ENCODE peak calls at places on chromosome 14, in ten cellular contexts. One of them, this sample, is unnamed.

GRCh38 chr14:94174622-94175402 is 690 bp downstream of the PPP4R4 start:
- DNase-seq in left colon: no peak
- DNase-seq in body of pancreas: no peak
- DNase-seq in BE2C: peak; percentile 24
- DNase-seq in GM20000: no peak
- DNase-seq in islet precursor cell: peak; percentile 66
- DNase-seq in ovary: peak; percentile 72
- DNase-seq in HTR-8/SVneo: no peak
- DNase-seq in NCI-H1417: peak; percentile 71
- DNase-seq in stimulated activated CD8-positive, alpha-beta memory T cell treated with anti-CD3 and anti-CD28 coated beads, Interleukin-2, amount 100 ng/mL, for 1 hour: no peak
- DNase-seq in this sample: no peak

GRCh38 chr14:67221248-67221981 is 19.8 kb upstream of the PALS1 start:
- DNase-seq in left colon: peak; percentile 47
- DNase-seq in body of pancreas: no peak
- DNase-seq in BE2C: no peak
- DNase-seq in GM20000: no peak
- DNase-seq in islet precursor cell: no peak
- DNase-seq in ovary: no peak
- DNase-seq in HTR-8/SVneo: peak; percentile 97
- DNase-seq in NCI-H1417: no peak
- DNase-seq in stimulated activated CD8-positive, alpha-beta memory T cell treated with anti-CD3 and anti-CD28 coated beads, Interleukin-2, amount 100 ng/mL, for 1 hour: no peak
- DNase-seq in this sample: no peak

GRCh38 chr14:103115845-103116572 is 7.3 kb upstream of the TNFAIP2 start:
- DNase-seq in left colon: no peak
- DNase-seq in body of pancreas: no peak
- DNase-seq in BE2C: no peak
- DNase-seq in GM20000: no peak
- DNase-seq in islet precursor cell: no peak
- DNase-seq in ovary: no peak
- DNase-seq in HTR-8/SVneo: no peak
- DNase-seq in NCI-H1417: no peak
- DNase-seq in stimulated activated CD8-positive, alpha-beta memory T cell treated with anti-CD3 and anti-CD28 coated beads, Interleukin-2, amount 100 ng/mL, for 1 hour: no peak
- DNase-seq in this sample: no peak

GRCh38 chr14:93369393-93370266 is 22.6 kb downstream of the COX8C start:
- DNase-seq in left colon: no peak
- DNase-seq in body of pancreas: no peak
- DNase-seq in BE2C: no peak
- DNase-seq in GM20000: peak; percentile 39
- DNase-seq in islet precursor cell: no peak
- DNase-seq in ovary: no peak
- DNase-seq in HTR-8/SVneo: no peak
- DNase-seq in NCI-H1417: no peak
- DNase-seq in stimulated activated CD8-positive, alpha-beta memory T cell treated with anti-CD3 and anti-CD28 coated beads, Interleukin-2, amount 100 ng/mL, for 1 hour: no peak
- DNase-seq in this sample: no peak

GRCh38 chr14:29215853-29216252 is 449.3 kb downstream of the FOXG1 start:
- DNase-seq in left colon: no peak
- DNase-seq in body of pancreas: no peak
- DNase-seq in BE2C: no peak
- DNase-seq in GM20000: no peak
- DNase-seq in islet precursor cell: no peak
- DNase-seq in ovary: no peak
- DNase-seq in HTR-8/SVneo: no peak
- DNase-seq in NCI-H1417: peak; percentile 99
- DNase-seq in stimulated activated CD8-positive, alpha-beta memory T cell treated with anti-CD3 and anti-CD28 coated beads, Interleukin-2, amount 100 ng/mL, for 1 hour: no peak
- DNase-seq in this sample: no peak

GRCh38 chr14:61556455-61556854 is 138.9 kb upstream of the HIF1A start:
- DNase-seq in left colon: no peak
- DNase-seq in body of pancreas: no peak
- DNase-seq in BE2C: no peak
- DNase-seq in GM20000: no peak
- DNase-seq in islet precursor cell: no peak
- DNase-seq in ovary: no peak
- DNase-seq in HTR-8/SVneo: no peak
- DNase-seq in NCI-H1417: no peak
- DNase-seq in stimulated activated CD8-positive, alpha-beta memory T cell treated with anti-CD3 and anti-CD28 coated beads, Interleukin-2, amount 100 ng/mL, for 1 hour: no peak
- DNase-seq in this sample: no peak

GRCh38 chr14:82642425-82642824 is 1108.8 kb upstream of the SEL1L start:
- DNase-seq in left colon: peak; percentile 24
- DNase-seq in body of pancreas: no peak
- DNase-seq in BE2C: peak; percentile 63
- DNase-seq in GM20000: no peak
- DNase-seq in islet precursor cell: peak; percentile 91
- DNase-seq in ovary: peak; percentile 18
- DNase-seq in HTR-8/SVneo: no peak
- DNase-seq in NCI-H1417: no peak
- DNase-seq in stimulated activated CD8-positive, alpha-beta memory T cell treated with anti-CD3 and anti-CD28 coated beads, Interleukin-2, amount 100 ng/mL, for 1 hour: no peak
- DNase-seq in this sample: peak; percentile 68

GRCh38 chr14:20460458-20461229 is 590 bp downstream of the PIP4P1 start:
- DNase-seq in left colon: peak; percentile 77
- DNase-seq in body of pancreas: peak; percentile 47
- DNase-seq in BE2C: peak; percentile 19
- DNase-seq in GM20000: peak; percentile 28
- DNase-seq in islet precursor cell: peak; percentile 62
- DNase-seq in ovary: no peak
- DNase-seq in HTR-8/SVneo: no peak
- DNase-seq in NCI-H1417: peak; percentile 79
- DNase-seq in stimulated activated CD8-positive, alpha-beta memory T cell treated with anti-CD3 and anti-CD28 coated beads, Interleukin-2, amount 100 ng/mL, for 1 hour: no peak
- DNase-seq in this sample: peak; percentile 87

GRCh38 chr14:74552623-74553022 is 59.1 kb downstream of the ISCA2 start:
- DNase-seq in left colon: peak; percentile 52
- DNase-seq in body of pancreas: peak; percentile 43
- DNase-seq in BE2C: no peak
- DNase-seq in GM20000: no peak
- DNase-seq in islet precursor cell: no peak
- DNase-seq in ovary: peak; percentile 74
- DNase-seq in HTR-8/SVneo: no peak
- DNase-seq in NCI-H1417: no peak
- DNase-seq in stimulated activated CD8-positive, alpha-beta memory T cell treated with anti-CD3 and anti-CD28 coated beads, Interleukin-2, amount 100 ng/mL, for 1 hour: no peak
- DNase-seq in this sample: peak; percentile 80

GRCh38 chr14:24011051-24011450 is 22.3 kb downstream of the DHRS4L2 start:
- DNase-seq in left colon: no peak
- DNase-seq in body of pancreas: no peak
- DNase-seq in BE2C: no peak
- DNase-seq in GM20000: no peak
- DNase-seq in islet precursor cell: no peak
- DNase-seq in ovary: no peak
- DNase-seq in HTR-8/SVneo: no peak
- DNase-seq in NCI-H1417: no peak
- DNase-seq in stimulated activated CD8-positive, alpha-beta memory T cell treated with anti-CD3 and anti-CD28 coated beads, Interleukin-2, amount 100 ng/mL, for 1 hour: no peak
- DNase-seq in this sample: no peak

GRCh38 chr14:27608377-27608776 is 1010.5 kb upstream of the NOVA1 start:
- DNase-seq in left colon: no peak
- DNase-seq in body of pancreas: no peak
- DNase-seq in BE2C: no peak
- DNase-seq in GM20000: no peak
- DNase-seq in islet precursor cell: no peak
- DNase-seq in ovary: no peak
- DNase-seq in HTR-8/SVneo: no peak
- DNase-seq in NCI-H1417: no peak
- DNase-seq in stimulated activated CD8-positive, alpha-beta memory T cell treated with anti-CD3 and anti-CD28 coated beads, Interleukin-2, amount 100 ng/mL, for 1 hour: no peak
- DNase-seq in this sample: no peak

GRCh38 chr14:67313153-67313552 is 46.5 kb downstream of the ATP6V1D start:
- DNase-seq in left colon: no peak
- DNase-seq in body of pancreas: no peak
- DNase-seq in BE2C: no peak
- DNase-seq in GM20000: no peak
- DNase-seq in islet precursor cell: no peak
- DNase-seq in ovary: no peak
- DNase-seq in HTR-8/SVneo: no peak
- DNase-seq in NCI-H1417: peak; percentile 0
- DNase-seq in stimulated activated CD8-positive, alpha-beta memory T cell treated with anti-CD3 and anti-CD28 coated beads, Interleukin-2, amount 100 ng/mL, for 1 hour: no peak
- DNase-seq in this sample: no peak

GRCh38 chr14:99884834-99885648 is 91.8 kb downstream of the EML1 start:
- DNase-seq in left colon: no peak
- DNase-seq in body of pancreas: peak; percentile 32
- DNase-seq in BE2C: peak; percentile 46
- DNase-seq in GM20000: peak; percentile 53
- DNase-seq in islet precursor cell: no peak
- DNase-seq in ovary: no peak
- DNase-seq in HTR-8/SVneo: peak; percentile 61
- DNase-seq in NCI-H1417: peak; percentile 84
- DNase-seq in stimulated activated CD8-positive, alpha-beta memory T cell treated with anti-CD3 and anti-CD28 coated beads, Interleukin-2, amount 100 ng/mL, for 1 hour: no peak
- DNase-seq in this sample: no peak

GRCh38 chr14:52862652-52863338 is 71.4 kb upstream of the GNPNAT1 start:
- DNase-seq in left colon: no peak
- DNase-seq in body of pancreas: no peak
- DNase-seq in BE2C: no peak
- DNase-seq in GM20000: no peak
- DNase-seq in islet precursor cell: no peak
- DNase-seq in ovary: no peak
- DNase-seq in HTR-8/SVneo: peak; percentile 65
- DNase-seq in NCI-H1417: no peak
- DNase-seq in stimulated activated CD8-positive, alpha-beta memory T cell treated with anti-CD3 and anti-CD28 coated beads, Interleukin-2, amount 100 ng/mL, for 1 hour: no peak
- DNase-seq in this sample: no peak

GRCh38 chr14:74246561-74246960 is 7.3 kb downstream of the VSX2 start:
- DNase-seq in left colon: no peak
- DNase-seq in body of pancreas: no peak
- DNase-seq in BE2C: no peak
- DNase-seq in GM20000: no peak
- DNase-seq in islet precursor cell: no peak
- DNase-seq in ovary: no peak
- DNase-seq in HTR-8/SVneo: no peak
- DNase-seq in NCI-H1417: no peak
- DNase-seq in stimulated activated CD8-positive, alpha-beta memory T cell treated with anti-CD3 and anti-CD28 coated beads, Interleukin-2, amount 100 ng/mL, for 1 hour: no peak
- DNase-seq in this sample: no peak

GRCh38 chr14:75523771-75524171 is 1.5 kb downstream of the BATF start:
- DNase-seq in left colon: no peak
- DNase-seq in body of pancreas: peak; percentile 12
- DNase-seq in BE2C: no peak
- DNase-seq in GM20000: no peak
- DNase-seq in islet precursor cell: no peak
- DNase-seq in ovary: no peak
- DNase-seq in HTR-8/SVneo: no peak
- DNase-seq in NCI-H1417: no peak
- DNase-seq in stimulated activated CD8-positive, alpha-beta memory T cell treated with anti-CD3 and anti-CD28 coated beads, Interleukin-2, amount 100 ng/mL, for 1 hour: no peak
- DNase-seq in this sample: no peak

GRCh38 chr14:101241147-101241546 is 320.1 kb upstream of the DIO3 start:
- DNase-seq in left colon: no peak
- DNase-seq in body of pancreas: no peak
- DNase-seq in BE2C: no peak
- DNase-seq in GM20000: no peak
- DNase-seq in islet precursor cell: no peak
- DNase-seq in ovary: no peak
- DNase-seq in HTR-8/SVneo: no peak
- DNase-seq in NCI-H1417: no peak
- DNase-seq in stimulated activated CD8-positive, alpha-beta memory T cell treated with anti-CD3 and anti-CD28 coated beads, Interleukin-2, amount 100 ng/mL, for 1 hour: no peak
- DNase-seq in this sample: no peak

GRCh38 chr14:65074449-65075155 is 27.7 kb downstream of the MAX start:
- DNase-seq in left colon: no peak
- DNase-seq in body of pancreas: peak; percentile 20
- DNase-seq in BE2C: no peak
- DNase-seq in GM20000: no peak
- DNase-seq in islet precursor cell: no peak
- DNase-seq in ovary: no peak
- DNase-seq in HTR-8/SVneo: no peak
- DNase-seq in NCI-H1417: no peak
- DNase-seq in stimulated activated CD8-positive, alpha-beta memory T cell treated with anti-CD3 and anti-CD28 coated beads, Interleukin-2, amount 100 ng/mL, for 1 hour: no peak
- DNase-seq in this sample: no peak

GRCh38 chr14:55600784-55601561 is 21.0 kb downstream of the KTN1 start:
- DNase-seq in left colon: no peak
- DNase-seq in body of pancreas: no peak
- DNase-seq in BE2C: no peak
- DNase-seq in GM20000: no peak
- DNase-seq in islet precursor cell: no peak
- DNase-seq in ovary: no peak
- DNase-seq in HTR-8/SVneo: peak; percentile 61
- DNase-seq in NCI-H1417: no peak
- DNase-seq in stimulated activated CD8-positive, alpha-beta memory T cell treated with anti-CD3 and anti-CD28 coated beads, Interleukin-2, amount 100 ng/mL, for 1 hour: no peak
- DNase-seq in this sample: no peak

GRCh38 chr14:90388982-90389381 is 7.8 kb upstream of the CALM1 start:
- DNase-seq in left colon: no peak
- DNase-seq in body of pancreas: no peak
- DNase-seq in BE2C: no peak
- DNase-seq in GM20000: no peak
- DNase-seq in islet precursor cell: no peak
- DNase-seq in ovary: no peak
- DNase-seq in HTR-8/SVneo: no peak
- DNase-seq in NCI-H1417: no peak
- DNase-seq in stimulated activated CD8-positive, alpha-beta memory T cell treated with anti-CD3 and anti-CD28 coated beads, Interleukin-2, amount 100 ng/mL, for 1 hour: no peak
- DNase-seq in this sample: no peak

GRCh38 chr14:74492413-74493342 is at the start of gene NPC2:
- DNase-seq in left colon: no peak
- DNase-seq in body of pancreas: no peak
- DNase-seq in BE2C: no peak
- DNase-seq in GM20000: no peak
- DNase-seq in islet precursor cell: no peak
- DNase-seq in ovary: no peak
- DNase-seq in HTR-8/SVneo: no peak
- DNase-seq in NCI-H1417: peak; percentile 56
- DNase-seq in stimulated activated CD8-positive, alpha-beta memory T cell treated with anti-CD3 and anti-CD28 coated beads, Interleukin-2, amount 100 ng/mL, for 1 hour: no peak
- DNase-seq in this sample: no peak

GRCh38 chr14:83706555-83706954 is 1823.4 kb upstream of the FLRT2 start:
- DNase-seq in left colon: no peak
- DNase-seq in body of pancreas: no peak
- DNase-seq in BE2C: no peak
- DNase-seq in GM20000: no peak
- DNase-seq in islet precursor cell: peak; percentile 65
- DNase-seq in ovary: no peak
- DNase-seq in HTR-8/SVneo: peak; percentile 2
- DNase-seq in NCI-H1417: peak; percentile 67
- DNase-seq in stimulated activated CD8-positive, alpha-beta memory T cell treated with anti-CD3 and anti-CD28 coated beads, Interleukin-2, amount 100 ng/mL, for 1 hour: no peak
- DNase-seq in this sample: no peak

GRCh38 chr14:59116984-59117415 is 71.5 kb upstream of the DAAM1 start:
- DNase-seq in left colon: no peak
- DNase-seq in body of pancreas: no peak
- DNase-seq in BE2C: no peak
- DNase-seq in GM20000: no peak
- DNase-seq in islet precursor cell: no peak
- DNase-seq in ovary: no peak
- DNase-seq in HTR-8/SVneo: peak; percentile 58
- DNase-seq in NCI-H1417: peak; percentile 3
- DNase-seq in stimulated activated CD8-positive, alpha-beta memory T cell treated with anti-CD3 and anti-CD28 coated beads, Interleukin-2, amount 100 ng/mL, for 1 hour: no peak
- DNase-seq in this sample: no peak